ENCODE peak calls at places on chromosomes 16 and 17, in six cellular contexts. N is heart right ventricle, M is prostate gland, K is A673, A is SK-N-SH, P is right cardiac atrium. R is an unnamed sample.

GRCh38 chr17:71828182-71828596 is 292.6 kb upstream of the SOX9 start:
- DNase-seq in N (no peak), M (no peak), K (peak; percentile 97), A (peak; percentile 58), P (no peak), R (no peak)

GRCh38 chr17:4715071-4715749 is 4.8 kb downstream of the ARRB2 start:
- DNase-seq in N (no peak), M (no peak), K (no peak), A (no peak), P (no peak), R (peak; percentile 34)

GRCh38 chr17:10420811-10421210 is 939 bp downstream of the MYH8 start:
- DNase-seq in N (no peak), M (no peak), K (no peak), A (no peak), P (no peak), R (no peak)

GRCh38 chr17:74212262-74212912 is 984 bp upstream of the TTYH2 start:
- DNase-seq in N (no peak), M (no peak), K (peak; percentile 34), A (no peak), P (no peak), R (peak; percentile 16)

GRCh38 chr16:82083710-82084353 is 48.8 kb downstream of the HSD17B2 start:
- DNase-seq in N (no peak), M (no peak), K (no peak), A (no peak), P (no peak), R (no peak)

GRCh38 chr16:13833510-13833909 is 86.4 kb upstream of the ERCC4 start:
- DNase-seq in N (no peak), M (no peak), K (no peak), A (no peak), P (no peak), R (no peak)

GRCh38 chr17:17935321-17936271 is 36.6 kb downstream of the TOM1L2 start:
- DNase-seq in N (no peak), M (no peak), K (no peak), A (no peak), P (peak; percentile 47), R (no peak)

GRCh38 chr17:21278304-21279197 is 6.0 kb upstream of the MAP2K3 start:
- DNase-seq in N (no peak), M (no peak), K (no peak), A (no peak), P (no peak), R (no peak)

GRCh38 chr16:17989255-17989654 is 347.3 kb downstream of the NPIPA8 start:
- DNase-seq in N (no peak), M (no peak), K (no peak), A (no peak), P (no peak), R (no peak)

GRCh38 chr17:34850023-34850422 is 111.2 kb downstream of the CCT6B start:
- DNase-seq in N (no peak), M (no peak), K (no peak), A (no peak), P (no peak), R (no peak)

GRCh38 chr17:33038740-33039139 is 47.1 kb downstream of the SPACA3 start:
- DNase-seq in N (peak; percentile 36), M (no peak), K (peak; percentile 66), A (peak; percentile 73), P (peak; percentile 36), R (no peak)

GRCh38 chr17:9702916-9703780 is 57.8 kb downstream of the USP43 start:
- DNase-seq in N (no peak), M (no peak), K (no peak), A (no peak), P (no peak), R (no peak)

GRCh38 chr17:66347661-66348604 is 45.5 kb downstream of the PRKCA start:
- DNase-seq in N (no peak), M (no peak), K (peak; percentile 54), A (no peak), P (no peak), R (no peak)

GRCh38 chr16:56451753-56452689 is 667 bp downstream of the OGFOD1 start:
- DNase-seq in N (peak; percentile 42), M (peak; percentile 14), K (peak; percentile 57), A (peak; percentile 44), P (peak; percentile 29), R (no peak)

GRCh38 chr17:2171725-2172446 is 117.0 kb downstream of the HIC1 start:
- DNase-seq in N (peak; percentile 91), M (peak; percentile 84), K (no peak), A (no peak), P (peak; percentile 76), R (no peak)

GRCh38 chr17:63423251-63423950 is 22.7 kb downstream of the CYB561 start:
- DNase-seq in N (no peak), M (no peak), K (no peak), A (no peak), P (no peak), R (no peak)

GRCh38 chr17:64115871-64116534 is 13.9 kb downstream of the ERN1 start:
- DNase-seq in N (no peak), M (no peak), K (no peak), A (no peak), P (no peak), R (no peak)

GRCh38 chr17:67800495-67800928 is 24.8 kb upstream of the BPTF start:
- DNase-seq in N (peak; percentile 77), M (peak; percentile 57), K (peak; percentile 71), A (peak; percentile 85), P (peak; percentile 70), R (peak; percentile 16)

DNA sequence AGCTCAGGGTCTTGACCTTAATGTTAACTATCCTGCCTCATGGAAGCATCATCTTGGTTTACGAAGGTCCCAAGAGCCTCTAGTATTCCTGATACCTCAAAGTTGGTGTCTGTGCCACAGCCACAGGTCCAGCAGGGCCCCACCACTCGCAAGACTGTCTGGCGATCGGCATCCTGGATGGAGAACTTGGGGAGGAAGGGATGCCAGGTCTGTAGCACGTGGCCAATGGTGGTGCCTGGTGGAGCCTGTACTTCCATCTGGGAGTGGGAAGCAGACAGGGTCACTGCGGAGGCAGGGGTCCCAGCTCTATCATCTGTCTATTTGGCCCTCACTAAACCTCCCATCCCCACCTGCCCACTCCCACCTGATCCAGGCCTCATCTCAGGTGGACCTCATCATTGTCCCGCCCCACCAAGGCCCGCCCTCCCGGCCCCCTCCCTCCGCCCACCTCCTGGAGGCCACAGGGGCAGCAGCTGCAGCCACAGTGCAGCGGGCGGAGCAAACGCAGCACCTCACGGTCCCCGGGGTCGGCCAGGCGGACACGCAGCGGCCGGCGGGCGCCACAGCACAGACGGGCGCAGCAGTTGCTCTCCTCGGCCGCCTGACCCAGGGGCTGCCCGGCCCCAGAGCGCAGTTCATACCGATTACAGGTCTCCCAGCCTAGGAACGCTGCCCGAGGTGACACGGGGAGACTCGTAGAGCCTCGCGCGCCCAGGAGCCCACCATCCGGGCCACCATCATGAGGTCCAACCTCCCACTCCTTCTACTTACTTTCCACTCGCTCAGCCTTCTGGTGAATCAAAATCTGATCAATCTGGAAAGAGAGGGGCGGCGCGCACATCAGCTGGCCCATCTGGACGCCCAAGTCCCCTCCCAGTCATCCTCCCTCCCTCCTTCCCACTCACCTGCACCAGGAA is 1.4 kb downstream of the PLSCR3 start:
- DNase-seq in N (no peak), M (no peak), K (no peak), A (peak; percentile 17), P (no peak), R (no peak)
- H3K27ac ChIP-seq in N (peak overlapping the region; percentile 89), M (peak overlapping the region; percentile 74), K (no peak overlapping the region), A (no peak overlapping the region), P (no peak overlapping the region), R (peak overlapping the region; percentile 90)

GRCh38 chr16:85607331-85607765 is 5.8 kb upstream of the GSE1 start:
- DNase-seq in N (no peak), M (no peak), K (peak; percentile 85), A (peak; percentile 68), P (no peak), R (no peak)
- H3K4me1 ChIP-seq in N (peaks cover 31% of the 10 kb centered on the region), M (peaks cover 35% of the 10 kb centered on the region), K (peaks cover 50% of the 10 kb centered on the region), A (peaks cover 10% of the 10 kb centered on the region), P (peaks cover 11% of the 10 kb centered on the region), R (peaks cover 23% of the 10 kb centered on the region)

DNA sequence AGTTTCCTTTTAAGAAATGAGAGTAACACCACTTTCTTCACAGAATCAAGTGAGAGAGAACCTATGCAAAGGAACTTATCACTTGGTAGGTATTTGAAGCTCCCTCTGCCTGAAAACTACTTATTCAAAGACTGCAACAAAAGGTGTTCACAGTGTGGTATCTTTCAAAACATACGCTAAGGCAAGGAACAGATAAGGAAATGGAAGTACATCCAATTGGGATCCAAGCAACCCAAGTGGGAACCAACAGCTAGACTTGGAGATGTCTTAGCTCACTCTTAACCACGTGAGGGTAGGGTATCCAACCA is 431 bp upstream of the PPM1E start:
- DNase-seq in N (no peak), M (no peak), K (no peak), A (no peak), P (no peak), R (no peak)
- H3K4me3 ChIP-seq in N (peak overlapping the region; percentile 56), M (peak overlapping the region; percentile 60), K (peak overlapping the region; percentile 90), A (peak overlapping the region; percentile 74), P (peak overlapping the region; percentile 66), R (peak overlapping the region; percentile 77)

GRCh38 chr16:58377932-58378331 is 14.3 kb upstream of the GINS3 start:
- DNase-seq in N (no peak), M (no peak), K (peak; percentile 11), A (no peak), P (no peak), R (no peak)

GRCh38 chr16:58379736-58380135 is 12.5 kb upstream of the GINS3 start:
- DNase-seq in N (no peak), M (no peak), K (no peak), A (no peak), P (no peak), R (no peak)

GRCh38 chr16:58381661-58382060 is 10.6 kb upstream of the GINS3 start:
- DNase-seq in N (no peak), M (no peak), K (no peak), A (no peak), P (no peak), R (no peak)

GRCh38 chr16:58375386-58375785 is 16.9 kb upstream of the GINS3 start:
- DNase-seq in N (no peak), M (no peak), K (no peak), A (no peak), P (no peak), R (no peak)

GRCh38 chr16:58378401-58378800 is 13.9 kb upstream of the GINS3 start:
- DNase-seq in N (no peak), M (no peak), K (no peak), A (no peak), P (no peak), R (no peak)
- H3K27ac ChIP-seq in N (no peak overlapping the region), M (no peak overlapping the region), K (no peak overlapping the region), A (no peak overlapping the region), P (no peak overlapping the region), R (no peak overlapping the region)

GRCh38 chr16:20216818-20217217 is 110.5 kb downstream of the GP2 start:
- DNase-seq in N (no peak), M (no peak), K (no peak), A (no peak), P (no peak), R (no peak)

GRCh38 chr16:20221208-20221607 is 106.1 kb downstream of the GP2 start:
- DNase-seq in N (no peak), M (no peak), K (no peak), A (no peak), P (no peak), R (no peak)

DNA sequence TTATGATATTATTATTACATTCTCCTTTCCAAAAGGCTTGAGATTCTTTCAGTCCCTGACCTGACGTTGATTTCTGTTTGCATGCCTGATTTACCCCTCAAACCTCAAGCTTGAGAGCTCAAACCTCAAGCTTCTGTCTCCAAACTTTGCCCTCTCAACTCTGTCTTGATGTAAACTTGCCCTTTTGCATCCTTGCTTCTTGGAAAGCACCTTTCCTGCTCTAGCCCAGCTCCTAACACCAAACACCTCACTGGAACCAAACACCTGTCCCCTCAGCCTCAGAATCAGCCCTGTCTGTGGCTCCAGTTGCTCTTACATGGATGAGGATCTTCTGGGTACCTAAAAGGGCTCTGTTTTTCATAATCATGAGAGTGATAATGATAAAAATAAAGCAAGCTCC is 109.2 kb downstream of the GP2 start:
- DNase-seq in N (no peak), M (no peak), K (no peak), A (no peak), P (no peak), R (no peak)
- H3K4me1 ChIP-seq in N (no peaks in the 10 kb centered on the region), M (no peaks in the 10 kb centered on the region), K (no peaks in the 10 kb centered on the region), A (no peaks in the 10 kb centered on the region), P (no peaks in the 10 kb centered on the region), R (no peaks in the 10 kb centered on the region)

R was measured in effector memory CD4-positive, alpha-beta T cell.